ENCODE peak calls at places on chromosome 19, in four cellular contexts. L is mesendoderm, H is IMR-90, X is H1. K is an unnamed sample.
A peak's percentile ranks its signal among the peaks of the same experiment; 100 is the strongest.

GRCh38 chr19:8890260-8890659 is 58.1 kb downstream of the MBD3L1 start:
- DNase-seq in L (no peak), H (no peak), X (no peak), K (no peak)

GRCh38 chr19:46225558-46226004 is 4.0 kb upstream of the IGFL1 start:
- DNase-seq in L (no peak), H (peak; percentile 2), X (no peak), K (no peak)

GRCh38 chr19:48445256-48445605 is 552 bp upstream of the GRWD1 start:
- DNase-seq in L (peak; percentile 79), H (peak; percentile 94), X (peak; percentile 53), K (peak; percentile 62)

GRCh38 chr19:48900477-48901452 is 653 bp downstream of the NUCB1 start:
- DNase-seq in L (peak; percentile 60), H (peak; percentile 35), X (no peak), K (no peak)

GRCh38 chr19:11014403-11014911 is 53.6 kb downstream of the SMARCA4 start:
- DNase-seq in L (peak; percentile 42), H (no peak), X (no peak), K (peak; percentile 47)

GRCh38 chr19:19627716-19628498 is at the start of gene LPAR2:
- DNase-seq in L (peak; percentile 81), H (no peak), X (peak; percentile 89), K (peak; percentile 78)

GRCh38 chr19:56403261-56403660 is 871 bp upstream of the ZNF583 start:
- DNase-seq in L (no peak), H (peak; percentile 39), X (no peak), K (no peak)

GRCh38 chr19:28920269-28921066 is 292.5 kb downstream of the UQCRFS1 start:
- DNase-seq in L (peak; percentile 19), H (peak; percentile 24), X (peak; percentile 54), K (peak; percentile 55)

GRCh38 chr19:48751835-48752510 is 468 bp downstream of the FUT1 start:
- DNase-seq in L (peak; percentile 65), H (no peak), X (no peak), K (no peak)

GRCh38 chr19:22052644-22053013 is 345 bp downstream of the ZNF257 start:
- DNase-seq in L (no peak), H (no peak), X (no peak), K (no peak)

GRCh38 chr19:5219551-5220304 is 120.9 kb downstream of the PTPRS start:
- DNase-seq in L (no peak), H (no peak), X (no peak), K (no peak)

GRCh38 chr19:39497850-39498261 is 891 bp upstream of the DLL3 start:
- DNase-seq in L (peak; percentile 94), H (peak; percentile 19), X (peak; percentile 85), K (peak; percentile 95)

GRCh38 chr19:13234518-13234917 is 84.3 kb downstream of the IER2 start:
- DNase-seq in L (peak; percentile 81), H (no peak), X (peak; percentile 85), K (peak; percentile 76)

GRCh38 chr19:44696939-44697669 is 1.8 kb upstream of the CEACAM16 start:
- DNase-seq in L (peak; percentile 28), H (no peak), X (no peak), K (peak; percentile 62)

GRCh38 chr19:41531438-41532311 is 44.3 kb upstream of the CEACAM21 start:
- DNase-seq in L (peak; percentile 21), H (peak; percentile 31), X (no peak), K (no peak)

GRCh38 chr19:56309511-56310185 is 5.0 kb downstream of the ZSCAN5A start:
- DNase-seq in L (peak; percentile 78), H (peak; percentile 4), X (peak; percentile 97), K (peak; percentile 85)

GRCh38 chr19:55465460-55466245 is 1.1 kb upstream of the C19orf85 start:
- DNase-seq in L (no peak), H (no peak), X (peak; percentile 48), K (no peak)

GRCh38 chr19:17327654-17328516 is 6.8 kb downstream of the ANO8 start:
- DNase-seq in L (peak; percentile 98), H (no peak), X (peak; percentile 89), K (peak; percentile 96)

GRCh38 chr19:47719047-47719885 is 6.0 kb downstream of the EHD2 start:
- DNase-seq in L (no peak), H (peak; percentile 99), X (no peak), K (no peak)

GRCh38 chr19:38977445-38978314 is 2.1 kb upstream of the FBXO17 start:
- DNase-seq in L (no peak), H (peak; percentile 50), X (no peak), K (no peak)

GRCh38 chr19:51726049-51726448 is 2.3 kb upstream of the HAS1 start:
- DNase-seq in L (peak; percentile 25), H (peak; percentile 41), X (no peak), K (peak; percentile 72)

GRCh38 chr19:35882074-35882832 is 13.9 kb downstream of the APLP1 start:
- DNase-seq in L (peak; percentile 74), H (peak; percentile 81), X (no peak), K (no peak)

GRCh38 chr19:46890423-46891170 is 29.8 kb downstream of the ARHGAP35 start:
- DNase-seq in L (no peak), H (peak; percentile 92), X (no peak), K (no peak)

GRCh38 chr19:21321134-21321533 is 8.1 kb downstream of the ZNF708 start:
- DNase-seq in L (no peak), H (no peak), X (no peak), K (no peak)

DNA sequence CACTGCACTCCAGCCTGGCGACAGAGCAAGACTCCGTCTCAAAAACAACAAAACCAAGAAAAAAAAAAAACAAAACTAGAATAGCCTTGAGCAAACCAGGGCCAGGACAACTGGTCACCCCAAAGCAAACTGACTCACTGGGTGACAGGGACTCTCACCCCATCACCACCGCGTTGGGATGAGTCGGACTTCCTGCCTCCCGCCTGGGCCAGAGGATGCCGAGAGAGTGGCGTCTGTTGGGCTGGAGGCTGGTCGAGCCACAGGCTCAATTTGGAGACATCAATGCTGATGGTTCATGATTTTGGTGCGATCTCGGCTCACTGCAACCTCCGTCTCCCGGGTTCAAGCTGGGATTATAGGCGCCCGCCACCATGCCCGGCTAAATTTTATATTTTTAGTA is 11.6 kb downstream of the TMPRSS9 start:
- DNase-seq in L (no peak), H (peak; percentile 60), X (no peak), K (no peak)
- H4K5ac ChIP-seq in L (no peak overlapping the region), H (no peak overlapping the region), X (no peak overlapping the region), K (no peak overlapping the region)

GRCh38 chr19:57438925-57439324 is 3.8 kb downstream of the ZNF749 start:
- DNase-seq in L (peak; percentile 8), H (no peak), X (peak; percentile 47), K (peak; percentile 30)
- H4K5ac ChIP-seq in L (no peak overlapping the region), H (no peak overlapping the region), X (no peak overlapping the region), K (no peak overlapping the region)

DNA sequence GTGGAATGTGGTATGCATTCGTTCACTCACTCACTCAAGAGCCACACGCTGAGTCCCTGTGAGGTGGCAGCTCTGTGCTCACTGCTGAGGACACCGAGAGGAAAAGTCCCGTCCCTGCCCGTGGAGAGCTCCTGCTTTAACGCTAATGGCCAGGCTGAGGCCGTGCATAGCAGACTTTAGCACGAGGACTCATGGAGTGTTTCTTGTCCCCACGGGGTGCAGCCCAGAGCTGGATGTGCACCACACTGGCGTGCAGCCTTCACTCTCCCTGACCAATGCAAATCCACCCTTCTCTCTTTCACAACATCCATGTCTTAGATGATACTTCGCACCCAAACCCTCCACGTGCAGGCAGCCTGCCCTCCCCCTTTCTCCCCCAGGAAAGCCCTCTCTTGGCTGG is 159.6 kb upstream of the ZNF536 start:
- DNase-seq in L (no peak), H (no peak), X (peak; percentile 38), K (no peak)
- H4K5ac ChIP-seq in L (no peak overlapping the region), H (no peak overlapping the region), X (no peak overlapping the region), K (no peak overlapping the region)

GRCh38 chr19:4064073-4064550 is 2.6 kb downstream of the ZBTB7A start:
- DNase-seq in L (no peak), H (peak; percentile 37), X (no peak), K (peak; percentile 42)

GRCh38 chr19:4066176-4066606 is 508 bp downstream of the ZBTB7A start:
- DNase-seq in L (no peak), H (no peak), X (peak; percentile 77), K (no peak)

GRCh38 chr19:4065430-4066175 is 1.1 kb downstream of the ZBTB7A start:
- DNase-seq in L (peak; percentile 98), H (peak; percentile 98), X (peak; percentile 97), K (peak; percentile 97)

GRCh38 chr19:4063369-4064072 is 3.2 kb downstream of the ZBTB7A start:
- DNase-seq in L (peak; percentile 67), H (no peak), X (no peak), K (peak; percentile 56)

DNA sequence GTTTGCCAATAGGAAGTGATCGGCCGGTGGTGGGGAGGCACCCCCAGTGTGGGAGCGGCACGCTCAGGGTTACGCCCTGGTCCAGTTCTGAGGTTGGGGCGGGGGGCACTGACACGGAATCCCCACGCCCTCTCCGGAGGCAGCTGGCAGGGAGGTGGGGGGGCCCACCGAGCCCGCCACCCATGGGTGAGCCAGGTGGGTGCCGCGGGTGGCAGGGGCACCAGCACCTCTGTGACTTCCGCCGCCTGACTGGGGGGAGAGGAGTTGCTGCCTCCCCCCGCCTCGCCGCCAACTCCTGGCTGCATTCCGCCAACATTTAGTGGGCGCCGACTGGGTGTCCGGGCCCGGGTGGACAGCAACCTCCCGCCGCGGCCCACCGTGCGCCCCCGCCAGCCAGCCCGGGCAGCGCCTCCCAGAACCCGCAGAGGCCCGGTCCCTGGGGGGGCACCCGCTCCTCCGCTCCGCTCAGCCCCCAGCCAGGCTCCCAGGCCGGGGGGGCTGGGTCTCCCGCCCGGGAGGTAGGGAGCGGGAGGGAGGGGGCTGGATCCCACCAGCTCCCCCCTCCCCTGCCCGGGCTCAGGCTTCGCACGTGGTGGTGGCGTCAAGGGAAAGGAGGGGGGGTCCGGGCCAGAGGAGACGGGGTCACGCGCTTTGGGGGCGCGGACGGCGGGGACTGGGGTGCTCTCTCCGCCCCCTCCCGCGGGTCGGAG is 2.0 kb downstream of the ZBTB7A start:
- DNase-seq in L (peak; percentile 53), H (no peak), X (no peak), K (peak; percentile 38)
- H4K5ac ChIP-seq in L (no peak overlapping the region), H (peak overlapping the region; percentile 7), X (no peak overlapping the region), K (no peak overlapping the region)

GRCh38 chr19:32886241-32886640 is 16.7 kb upstream of the SLC7A9 start:
- DNase-seq in L (no peak), H (no peak), X (peak; percentile 26), K (no peak)

GRCh38 chr19:32889137-32889934 is 19.8 kb upstream of the SLC7A9 start:
- DNase-seq in L (no peak), H (no peak), X (no peak), K (no peak)

GRCh38 chr19:32890326-32890725 is 20.8 kb upstream of the SLC7A9 start:
- DNase-seq in L (no peak), H (no peak), X (no peak), K (no peak)

GRCh38 chr19:32890841-32891240 is 21.3 kb upstream of the SLC7A9 start:
- DNase-seq in L (no peak), H (no peak), X (no peak), K (no peak)

DNA sequence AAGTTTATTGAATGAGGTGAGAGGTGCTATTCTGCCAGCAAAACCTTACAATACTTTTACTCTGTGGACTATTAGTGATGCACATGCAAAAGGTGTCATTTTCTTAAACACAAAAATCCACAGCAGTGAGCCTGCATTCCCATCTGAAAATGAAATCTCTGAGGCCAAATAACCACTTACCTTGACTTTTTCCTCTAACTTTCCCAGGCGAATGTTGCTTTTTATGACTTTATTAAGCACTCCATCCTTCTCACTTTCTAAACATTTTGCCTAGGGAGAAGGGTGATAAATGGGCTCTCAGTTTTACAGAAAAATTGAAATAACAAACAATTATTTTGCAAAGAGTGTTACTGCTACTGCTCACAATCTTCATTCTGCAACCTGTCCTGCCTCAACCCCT is 18.0 kb upstream of the SLC7A9 start:
- DNase-seq in L (no peak), H (no peak), X (no peak), K (no peak)
- H4K5ac ChIP-seq in L (no peak overlapping the region), H (no peak overlapping the region), X (no peak overlapping the region), K (no peak overlapping the region)

K was measured in H9.